ENCODE peak calls at places on chromosomes 4 and X, in four cellular contexts. S, Z, X and E are unnamed samples.

GRCh38 chr4:106315476-106315967 is 487 bp downstream of the TBCK start:
- DNase-seq in S (peak; percentile 92), Z (no peak), X (no peak), E (no peak)

GRCh38 chrX:152405561-152405960 is 45.6 kb downstream of the GABRA3 start:
- DNase-seq in S (peak; percentile 1), Z (no peak), X (no peak), E (no peak)

GRCh38 chrX:16067886-16068515 is 55.4 kb upstream of the GRPR start:
- DNase-seq in S (no peak), Z (no peak), X (no peak), E (no peak)

GRCh38 chrX:15142084-15142715 is 127.7 kb downstream of the ASB9 start:
- DNase-seq in S (peak; percentile 8), Z (no peak), X (no peak), E (no peak)

GRCh38 chrX:32538554-32538953 is 672.8 kb downstream of the DMD start:
- DNase-seq in S (no peak), Z (no peak), X (no peak), E (no peak)

GRCh38 chr4:83252782-83253405 is 31.7 kb downstream of the COQ2 start:
- DNase-seq in S (peak; percentile 43), Z (no peak), X (no peak), E (no peak)

GRCh38 chr4:999863-1000425 is 6.7 kb upstream of the SLC26A1 start:
- DNase-seq in S (no peak), Z (no peak), X (no peak), E (no peak)

GRCh38 chr4:159012381-159012780 is 90.5 kb upstream of the RAPGEF2 start:
- DNase-seq in S (peak; percentile 67), Z (peak; percentile 54), X (no peak), E (peak; percentile 16)

GRCh38 chr4:129094347-129094746 is 1.0 kb upstream of the SCLT1 start:
- DNase-seq in S (no peak), Z (no peak), X (no peak), E (no peak)

GRCh38 chrX:47186096-47186740 is 7.4 kb upstream of the UBA1 start:
- DNase-seq in S (no peak), Z (no peak), X (no peak), E (no peak)

GRCh38 chr4:7371122-7371941 is 63.4 kb downstream of the PSAPL1 start:
- DNase-seq in S (no peak), Z (no peak), X (no peak), E (no peak)

GRCh38 chrX:39477031-39477430 is 620.7 kb downstream of the BCOR start:
- DNase-seq in S (no peak), Z (no peak), X (no peak), E (no peak)

GRCh38 chr4:1200425-1201035 is 28.1 kb upstream of the SPON2 start:
- DNase-seq in S (no peak), Z (peak; percentile 48), X (peak; percentile 76), E (peak; percentile 33)

GRCh38 chr4:182628000-182628399 is 289.2 kb downstream of the DCTD start:
- DNase-seq in S (no peak), Z (no peak), X (no peak), E (no peak)

GRCh38 chrX:154396948-154397887 is 959 bp upstream of the RPL10 start:
- DNase-seq in S (peak; percentile 58), Z (no peak), X (peak; percentile 69), E (no peak)

GRCh38 chrX:50799531-50799961 is 14.4 kb downstream of the SHROOM4 start:
- DNase-seq in S (peak; percentile 81), Z (peak; percentile 18), X (no peak), E (peak; percentile 59)

GRCh38 chrX:107483976-107484726 is 34.7 kb downstream of the FRMPD3 start:
- DNase-seq in S (no peak), Z (no peak), X (no peak), E (no peak)

GRCh38 chr4:188145626-188146025 is 6.4 kb downstream of the TRIML1 start:
- DNase-seq in S (peak; percentile 20), Z (no peak), X (no peak), E (no peak)

GRCh38 chr4:14155803-14156202 is 528.3 kb upstream of the BOD1L1 start:
- DNase-seq in S (no peak), Z (no peak), X (no peak), E (no peak)

GRCh38 chrX:128992107-128992971 is 531.0 kb downstream of the SMARCA1 start:
- DNase-seq in S (no peak), Z (no peak), X (no peak), E (no peak)

GRCh38 chr4:138893991-138894390 is 121.6 kb upstream of the NOCT start:
- DNase-seq in S (peak; percentile 34), Z (no peak), X (no peak), E (no peak)

GRCh38 chr4:110033994-110034393 is 121.3 kb downstream of the EGF start:
- DNase-seq in S (no peak), Z (no peak), X (no peak), E (no peak)

GRCh38 chr4:173414456-173414855 is 15.5 kb upstream of the SCRG1 start:
- DNase-seq in S (no peak), Z (no peak), X (no peak), E (no peak)

GRCh38 chrX:100928660-100929613 is at the start of gene XKRX:
- DNase-seq in S (peak; percentile 39), Z (no peak), X (peak; percentile 43), E (no peak)

GRCh38 chrX:32447640-32448039 is 763.7 kb downstream of the DMD start:
- DNase-seq in S (no peak), Z (no peak), X (no peak), E (no peak)

GRCh38 chrX:133215747-133216146 is 2.4 kb downstream of the TFDP3 start:
- DNase-seq in S (peak; percentile 19), Z (no peak), X (no peak), E (no peak)

GRCh38 chrX:71910526-71911022 is at the start of gene NHSL2:
- DNase-seq in S (no peak), Z (no peak), X (no peak), E (no peak)

GRCh38 chr4:56739104-56739777 is 58.1 kb upstream of the HOPX start:
- DNase-seq in S (no peak), Z (no peak), X (no peak), E (no peak)

GRCh38 chr4:154999950-155000578 is 208.4 kb upstream of the NPY2R start:
- DNase-seq in S (no peak), Z (no peak), X (no peak), E (no peak)
- TF ChIP-seq CTCF in S (no peak), Z (no peak), X (no peak), E (no peak)

GRCh38 chrX:66164931-66165330 is 884 bp downstream of the HEPH start:
- DNase-seq in S (no peak), Z (no peak), X (no peak), E (no peak)
- H3K4me3 ChIP-seq in S (no peak overlapping the region), Z (no peak overlapping the region), X (peak overlapping the region; percentile 32), E (peak overlapping the region; percentile 58)

DNA sequence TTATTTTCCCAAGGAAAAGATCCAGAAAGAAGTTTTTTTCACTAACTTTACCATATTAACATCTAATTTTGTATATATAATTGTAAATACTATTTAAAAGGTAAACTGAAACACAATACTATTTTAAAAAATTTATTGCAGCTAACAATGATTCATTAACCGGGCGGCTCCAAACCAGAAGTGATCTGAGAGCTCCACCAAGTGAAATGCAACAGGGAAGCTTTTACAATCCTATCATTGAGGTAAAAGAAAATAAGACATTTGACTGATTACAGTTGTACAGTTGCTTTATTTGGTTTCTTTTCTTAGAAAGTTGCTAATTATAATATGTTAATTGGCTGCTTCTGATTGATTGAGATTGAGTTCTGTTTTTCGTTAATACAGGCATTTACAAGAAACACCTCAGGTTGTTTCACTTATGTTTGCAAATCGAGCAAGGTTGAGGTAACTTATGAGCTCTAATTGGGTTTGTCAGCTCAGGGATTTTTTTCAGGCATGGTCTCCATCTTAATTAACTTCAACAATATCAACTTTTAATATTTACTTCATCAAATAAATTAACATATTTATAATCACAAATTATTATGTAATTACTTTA is 220.2 kb upstream of the UGT8 start:
- DNase-seq in S (peak; percentile 32), Z (no peak), X (no peak), E (no peak)
- TF ChIP-seq CTCF in S (peak; percentile 74), Z (peak; percentile 63), X (peak; percentile 21), E (peak; percentile 48)

DNA sequence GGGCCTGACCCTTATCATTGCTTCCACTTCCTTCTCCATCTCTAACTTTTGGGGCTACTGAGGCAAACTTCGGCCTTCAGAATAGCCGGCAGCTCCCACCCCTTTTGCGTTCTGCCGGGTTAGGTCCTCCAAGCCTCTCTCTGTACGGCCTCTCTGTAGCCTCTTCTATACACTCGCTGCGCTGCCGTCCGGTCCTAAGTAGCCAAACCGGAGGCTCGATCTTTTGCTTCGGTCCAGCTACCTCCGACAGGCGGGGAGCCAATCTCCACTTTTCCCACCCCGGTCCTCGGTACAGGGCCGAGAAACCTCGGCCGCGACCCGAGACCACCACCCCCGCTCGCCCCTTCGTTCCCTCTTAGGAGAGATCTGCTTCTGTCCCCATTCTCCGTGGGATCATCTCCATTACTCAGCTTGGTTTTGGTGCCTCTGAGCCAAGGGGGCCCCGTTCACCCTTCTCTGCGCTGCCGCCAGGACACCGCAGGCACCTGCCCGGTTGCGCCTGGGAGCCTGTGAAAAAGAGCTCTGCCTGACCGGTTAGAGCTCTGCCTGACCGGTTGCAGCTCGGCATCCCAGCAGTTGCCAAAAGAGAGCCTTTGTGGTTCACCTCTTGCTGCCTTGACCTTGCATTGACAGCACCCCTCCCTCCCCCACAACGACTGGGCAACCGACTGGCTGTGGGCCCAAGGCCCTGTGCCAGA is 1.0 kb upstream of the HTR2C start:
- DNase-seq in S (no peak), Z (no peak), X (no peak), E (no peak)
- H3K4me3 ChIP-seq in S (no peak overlapping the region), Z (no peak overlapping the region), X (no peak overlapping the region), E (no peak overlapping the region)

DNA sequence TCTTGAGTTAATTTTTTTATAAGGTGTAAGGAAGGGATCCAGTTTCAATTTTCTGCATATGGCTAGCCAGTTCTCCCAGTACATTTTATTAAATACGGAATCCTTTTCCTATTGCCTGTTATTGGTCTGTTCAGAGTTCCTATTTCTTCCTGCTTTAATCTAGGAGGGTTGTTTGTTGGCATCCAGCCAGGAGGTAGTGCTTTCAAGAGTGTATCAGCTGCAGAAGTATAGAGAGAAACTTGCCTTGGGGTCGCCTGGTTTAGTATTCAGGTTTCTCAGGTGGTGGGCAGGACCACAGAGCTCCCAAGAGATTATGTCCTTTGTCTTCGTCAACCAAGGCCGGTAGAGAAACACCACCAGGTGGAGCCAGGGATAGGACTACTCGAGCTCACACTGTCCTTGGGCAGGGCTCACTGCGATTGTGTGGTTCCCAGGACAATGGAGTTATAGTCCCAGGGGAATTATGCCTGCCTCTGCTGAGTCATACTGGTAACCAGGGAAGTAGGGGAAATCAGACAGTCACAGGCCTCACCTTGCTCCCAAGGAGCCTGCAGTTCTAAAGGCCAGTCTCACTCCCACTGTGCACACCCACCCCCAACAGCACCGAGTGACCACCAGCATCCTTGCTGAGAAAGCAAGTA is 168.1 kb downstream of the VSIG4 start:
- DNase-seq in S (peak; percentile 84), Z (no peak), X (no peak), E (no peak)
- TF ChIP-seq CTCF in S (peak; percentile 62), Z (no peak), X (no peak), E (no peak)

GRCh38 chr4:147735413-147736301 is 3.8 kb downstream of the ARHGAP10 start:
- DNase-seq in S (no peak), Z (no peak), X (no peak), E (no peak)
- H3K4me3 ChIP-seq in S (no peak overlapping the region), Z (no peak overlapping the region), X (no peak overlapping the region), E (no peak overlapping the region)

DNA sequence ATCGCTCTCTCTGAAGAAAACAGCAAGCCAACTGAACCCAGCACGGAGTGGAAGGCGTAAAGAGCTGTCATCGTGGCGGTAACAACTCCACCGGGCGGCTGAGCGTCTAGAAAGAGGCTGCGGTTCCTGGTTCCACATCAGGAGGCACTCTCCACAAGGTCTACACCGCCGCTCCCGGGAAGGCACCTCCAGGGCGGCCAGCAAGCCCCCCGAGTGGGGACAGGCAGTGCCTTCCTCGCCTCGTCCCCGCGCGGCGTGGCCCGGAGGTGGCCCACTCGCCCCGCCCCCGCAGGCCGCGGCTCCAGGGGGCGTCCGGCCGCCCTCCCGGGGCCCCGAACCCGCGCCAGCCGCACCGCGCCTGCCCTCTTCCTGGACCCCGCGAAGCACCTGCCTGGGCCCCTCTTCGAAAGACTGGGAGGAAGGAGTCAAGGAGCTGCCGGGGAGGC is 747 bp downstream of the KLHL8 start:
- DNase-seq in S (no peak), Z (no peak), X (peak; percentile 63), E (no peak)
- TF ChIP-seq CTCF in S (peak; percentile 41), Z (no peak), X (no peak), E (peak; percentile 44)